ENCODE peak calls at places on chromosome 2, in six cellular contexts. L is glutamatergic neuron; K is activated T-helper 1 cell treated with anti-CD3 and anti-CD28 coated beads, Interleukin-12 subunit alpha, Interleukin-12 subunit beta, Interleukin-2, Interleukin-4 antibody, amounts not matched to agents 30 ng/mL and 10 ng/mL and 1 ng/mL, durations not matched to agents 14 hours and 24 hours and 36 hours; X is stimulated activated CD4-positive, alpha-beta T cell treated with anti-CD3 and anti-CD28 coated beads, Interleukin-1b, Interleukin-23, amount 100 ng/mL, for 1 hour; M is occipital lobe; F is hypothalamus. H is an unnamed sample.
A peak's percentile ranks its signal among the peaks of the same experiment; 100 is the strongest.

GRCh38 chr2:200839513-200839912 is 24.9 kb downstream of the CLK1 start:
- DNase-seq in L (no peak), K (no peak), X (no peak), M (no peak), F (no peak), H (no peak)

GRCh38 chr2:119234021-119235019 is 10.7 kb downstream of the STEAP3 start:
- DNase-seq in L (no peak), K (no peak), X (no peak), M (no peak), F (no peak), H (no peak)

GRCh38 chr2:7905756-7906155 is 776.1 kb upstream of the ID2 start:
- DNase-seq in L (no peak), K (no peak), X (no peak), M (no peak), F (no peak), H (peak; percentile 93)

GRCh38 chr2:230721712-230722111 is 9.1 kb downstream of the CAB39 start:
- DNase-seq in L (no peak), K (no peak), X (no peak), M (no peak), F (no peak), H (no peak)

GRCh38 chr2:204652063-204652462 is 106.8 kb downstream of the PARD3B start:
- DNase-seq in L (no peak), K (no peak), X (no peak), M (no peak), F (no peak), H (no peak)

GRCh38 chr2:44168684-44169154 is at the start of gene PPM1B:
- DNase-seq in L (peak; percentile 99), K (peak; percentile 99), X (peak; percentile 98), M (peak; percentile 100), F (peak; percentile 100), H (no peak)

GRCh38 chr2:86396304-86396785 is 44.8 kb upstream of the KDM3A start:
- DNase-seq in L (no peak), K (no peak), X (no peak), M (no peak), F (peak; percentile 31), H (no peak)

GRCh38 chr2:241612156-241613017 is 24.6 kb downstream of the THAP4 start:
- DNase-seq in L (no peak), K (no peak), X (no peak), M (no peak), F (no peak), H (no peak)

GRCh38 chr2:17208511-17208910 is 309.7 kb downstream of the RAD51AP2 start:
- DNase-seq in L (no peak), K (no peak), X (no peak), M (no peak), F (no peak), H (no peak)

GRCh38 chr2:192151848-192152247 is 42.9 kb downstream of the TMEFF2 start:
- DNase-seq in L (no peak), K (no peak), X (no peak), M (no peak), F (no peak), H (peak; percentile 29)

GRCh38 chr2:183035954-183036669 is 2.1 kb downstream of the NCKAP1 start:
- DNase-seq in L (no peak), K (no peak), X (no peak), M (no peak), F (no peak), H (no peak)

GRCh38 chr2:169755083-169755870 is 21.6 kb downstream of the KLHL23 start:
- DNase-seq in L (no peak), K (no peak), X (no peak), M (no peak), F (no peak), H (no peak)

GRCh38 chr2:176527141-176527901 is 258.1 kb downstream of the MTX2 start:
- DNase-seq in L (no peak), K (no peak), X (no peak), M (no peak), F (no peak), H (peak; percentile 60)

GRCh38 chr2:234251326-234252271 is 201.1 kb downstream of the SPP2 start:
- DNase-seq in L (no peak), K (no peak), X (no peak), M (no peak), F (no peak), H (no peak)

GRCh38 chr2:153940511-153940910 is 68.8 kb downstream of the GALNT13 start:
- DNase-seq in L (no peak), K (no peak), X (no peak), M (no peak), F (no peak), H (no peak)

GRCh38 chr2:66679422-66679821 is 244.5 kb downstream of the MEIS1 start:
- DNase-seq in L (no peak), K (no peak), X (no peak), M (no peak), F (no peak), H (no peak)

GRCh38 chr2:203646266-203646864 is 60.1 kb upstream of the CD28 start:
- DNase-seq in L (no peak), K (no peak), X (no peak), M (no peak), F (no peak), H (no peak)

GRCh38 chr2:144836635-144837350 is 316.9 kb upstream of the ZEB2 start:
- DNase-seq in L (no peak), K (no peak), X (no peak), M (no peak), F (no peak), H (no peak)

GRCh38 chr2:172074254-172074653 is 11.1 kb upstream of the DLX1 start:
- DNase-seq in L (no peak), K (no peak), X (no peak), M (no peak), F (no peak), H (no peak)

GRCh38 chr2:8581048-8581561 is 100.8 kb upstream of the ID2 start:
- DNase-seq in L (no peak), K (no peak), X (no peak), M (no peak), F (no peak), H (no peak)

GRCh38 chr2:37631292-37631691 is 40.1 kb downstream of the CDC42EP3 start:
- DNase-seq in L (no peak), K (no peak), X (no peak), M (no peak), F (no peak), H (no peak)

GRCh38 chr2:207352978-207353377 is 176.8 kb upstream of the CREB1 start:
- DNase-seq in L (no peak), K (peak; percentile 36), X (no peak), M (peak; percentile 39), F (no peak), H (no peak)

GRCh38 chr2:106841886-106842645 is 43.9 kb downstream of the ST6GAL2 start:
- DNase-seq in L (no peak), K (no peak), X (no peak), M (no peak), F (no peak), H (peak; percentile 95)

H was measured in NCI-H1105.